ENCODE peak calls at places on chromosomes 6 and 20, in four cellular contexts. V is K562, Z is HepG2, J is HCT116. T is an unnamed sample.

GRCh38 chr20:29743101-29743931 is 1514.1 kb upstream of the DEFB115 start:
- DNase-seq in V (no peak), Z (no peak), J (no peak), T (no peak)

GRCh38 chr6:168225471-168225901 is 94.1 kb downstream of the DACT2 start:
- DNase-seq in V (no peak), Z (no peak), J (no peak), T (no peak)

GRCh38 chr6:124436803-124437202 is 525.4 kb upstream of the RNF217 start:
- DNase-seq in V (no peak), Z (no peak), J (no peak), T (no peak)

GRCh38 chr6:119720160-119720559 is 370.6 kb upstream of the MAN1A1 start:
- DNase-seq in V (peak; percentile 55), Z (peak; percentile 13), J (peak; percentile 32), T (no peak)

GRCh38 chr20:38831049-38831691 is 25.7 kb downstream of the PPP1R16B start:
- DNase-seq in V (peak; percentile 44), Z (no peak), J (no peak), T (no peak)

GRCh38 chr20:10634683-10635411 is 39.0 kb downstream of the JAG1 start:
- DNase-seq in V (no peak), Z (no peak), J (no peak), T (no peak)

GRCh38 chr6:166488701-166489100 is 97.8 kb downstream of the RAMACL start:
- DNase-seq in V (no peak), Z (no peak), J (no peak), T (no peak)

GRCh38 chr6:169185011-169185521 is 68.6 kb downstream of the THBS2 start:
- DNase-seq in V (no peak), Z (no peak), J (no peak), T (no peak)

GRCh38 chr20:8986631-8987030 is 82.3 kb upstream of the PLCB4 start:
- DNase-seq in V (no peak), Z (no peak), J (no peak), T (no peak)

GRCh38 chr20:33423141-33423834 is 20.3 kb downstream of the SNTA1 start:
- DNase-seq in V (peak; percentile 91), Z (no peak), J (no peak), T (no peak)

GRCh38 chr20:32583581-32584045 is 1.5 kb downstream of the NOL4L start:
- DNase-seq in V (peak; percentile 79), Z (no peak), J (no peak), T (no peak)

GRCh38 chr6:12572884-12573824 is 143.4 kb upstream of the PHACTR1 start:
- DNase-seq in V (no peak), Z (no peak), J (no peak), T (no peak)

GRCh38 chr6:108361312-108361932 is 66.6 kb downstream of the AFG1L start:
- DNase-seq in V (peak; percentile 88), Z (no peak), J (no peak), T (no peak)

GRCh38 chr6:108526739-108527174 is 34.0 kb upstream of the FOXO3 start:
- DNase-seq in V (peak; percentile 50), Z (peak; percentile 55), J (no peak), T (no peak)

GRCh38 chr20:16260911-16261310 is 312.3 kb downstream of the KIF16B start:
- DNase-seq in V (no peak), Z (no peak), J (no peak), T (no peak)

GRCh38 chr6:56913276-56914138 is 41.4 kb upstream of the BEND6 start:
- DNase-seq in V (peak; percentile 45), Z (no peak), J (no peak), T (no peak)

GRCh38 chr6:22877946-22878705 is 308.8 kb downstream of the HDGFL1 start:
- DNase-seq in V (no peak), Z (no peak), J (no peak), T (no peak)

DNA sequence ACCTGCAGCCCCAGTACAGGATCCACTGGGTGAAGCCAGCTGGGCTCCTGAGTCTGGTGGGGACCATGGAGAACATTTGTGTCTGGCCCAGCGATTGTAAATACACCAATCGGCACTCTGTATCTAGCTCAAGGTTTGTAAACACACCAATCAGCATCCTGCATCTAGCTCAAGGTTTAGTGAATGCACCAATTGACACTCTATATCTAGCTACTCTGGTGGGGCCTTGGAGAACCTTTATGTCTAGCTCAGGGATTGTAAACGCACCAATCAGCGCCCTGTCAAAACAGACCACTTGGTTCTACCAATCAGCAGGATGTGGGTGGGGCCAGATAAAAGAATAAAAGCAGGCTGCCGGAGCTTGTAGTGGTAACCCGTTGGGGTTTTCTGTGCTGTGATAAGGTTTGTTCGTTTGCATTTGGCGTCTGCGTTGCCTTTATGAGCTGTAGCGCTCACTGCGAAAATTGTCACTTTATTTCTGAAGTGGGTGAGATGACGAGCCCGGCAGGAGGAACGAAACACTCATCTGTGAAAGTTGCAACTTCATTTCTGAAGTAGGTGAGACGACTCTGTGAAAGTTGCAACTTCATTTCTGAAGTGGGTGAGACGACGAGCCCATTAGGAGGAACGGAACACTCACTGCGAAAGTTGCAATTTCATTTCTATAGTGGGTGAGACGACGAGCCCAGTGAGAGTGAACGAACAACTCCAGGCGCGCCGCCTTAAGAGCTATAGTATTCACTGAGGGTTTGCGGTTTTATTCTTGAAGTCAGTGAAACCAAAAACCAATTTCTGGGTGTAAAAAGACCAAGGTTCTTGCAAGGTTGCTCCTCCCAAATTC is 31.1 kb downstream of the SERPINB6 start:
- DNase-seq in V (no peak), Z (peak; percentile 42), J (no peak), T (peak; percentile 33)
- TF ChIP-seq SP1 in V (no peak), Z (no peak), J (no peak), T (no peak)

GRCh38 chr6:117616971-117617765 is 14.9 kb upstream of the GOPC start:
- DNase-seq in V (no peak), Z (no peak), J (no peak), T (peak; percentile 52)

GRCh38 chr6:117617766-117618035 is 15.4 kb upstream of the GOPC start:
- DNase-seq in V (no peak), Z (no peak), J (no peak), T (no peak)

GRCh38 chr6:117619178-117619577 is 16.9 kb upstream of the GOPC start:
- DNase-seq in V (no peak), Z (no peak), J (no peak), T (no peak)

GRCh38 chr6:117615981-117616961 is 14.0 kb upstream of the GOPC start:
- DNase-seq in V (no peak), Z (no peak), J (no peak), T (peak; percentile 53)

DNA sequence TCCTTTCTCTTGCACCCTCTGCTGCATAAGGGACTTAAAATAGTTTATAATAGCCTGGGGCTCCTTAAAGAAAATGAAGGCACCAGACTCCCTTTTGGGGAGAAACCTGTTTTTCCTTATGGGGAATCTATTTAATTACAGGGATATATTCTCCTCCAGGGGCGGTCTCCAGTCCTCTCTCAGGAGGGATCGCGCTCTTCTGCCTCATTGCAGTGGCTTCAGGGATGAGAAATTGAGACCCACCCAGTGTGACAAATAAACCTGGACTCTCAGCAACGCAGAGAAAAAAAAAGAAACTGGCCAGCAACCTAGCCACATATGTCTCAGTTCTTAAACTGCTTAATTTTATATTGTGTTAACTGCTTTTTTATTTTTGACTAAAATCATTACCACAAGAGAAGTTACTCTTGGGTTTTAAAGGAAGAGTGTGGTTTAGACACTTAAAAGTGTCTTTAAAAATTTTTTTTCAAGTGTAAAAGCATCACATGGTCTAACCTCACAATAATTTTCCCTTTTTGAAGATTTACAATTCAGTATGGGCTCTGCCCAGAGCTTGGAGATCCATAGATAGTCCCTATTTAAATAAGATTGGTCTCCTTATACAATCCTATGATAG is 11.7 kb upstream of the GOPC start:
- DNase-seq in V (no peak), Z (no peak), J (no peak), T (no peak)
- TF ChIP-seq FOSL1 in V (no peak), Z (no peak), J (no peak), T (no peak)

GRCh38 chr20:50264534-50265145 is 74.0 kb downstream of the CEBPB start:
- DNase-seq in V (no peak), Z (no peak), J (no peak), T (no peak)
- TF ChIP-seq SP1 in V (no peak), Z (no peak), J (no peak), T (no peak)

GRCh38 chr20:20535051-20535450 is 167.1 kb downstream of the INSM1 start:
- DNase-seq in V (no peak), Z (no peak), J (no peak), T (no peak)
- TF ChIP-seq FOSL1 in V (no peak), Z (no peak), J (no peak), T (no peak)

GRCh38 chr6:104705916-104706442 is 153.7 kb downstream of the HACE1 start:
- DNase-seq in V (no peak), Z (no peak), J (no peak), T (no peak)

GRCh38 chr6:104713982-104714381 is 145.7 kb downstream of the HACE1 start:
- DNase-seq in V (no peak), Z (no peak), J (no peak), T (no peak)

GRCh38 chr6:104711371-104711770 is 148.3 kb downstream of the HACE1 start:
- DNase-seq in V (no peak), Z (peak; percentile 80), J (no peak), T (no peak)

GRCh38 chr6:104714796-104715195 is 144.9 kb downstream of the HACE1 start:
- DNase-seq in V (no peak), Z (no peak), J (no peak), T (no peak)

DNA sequence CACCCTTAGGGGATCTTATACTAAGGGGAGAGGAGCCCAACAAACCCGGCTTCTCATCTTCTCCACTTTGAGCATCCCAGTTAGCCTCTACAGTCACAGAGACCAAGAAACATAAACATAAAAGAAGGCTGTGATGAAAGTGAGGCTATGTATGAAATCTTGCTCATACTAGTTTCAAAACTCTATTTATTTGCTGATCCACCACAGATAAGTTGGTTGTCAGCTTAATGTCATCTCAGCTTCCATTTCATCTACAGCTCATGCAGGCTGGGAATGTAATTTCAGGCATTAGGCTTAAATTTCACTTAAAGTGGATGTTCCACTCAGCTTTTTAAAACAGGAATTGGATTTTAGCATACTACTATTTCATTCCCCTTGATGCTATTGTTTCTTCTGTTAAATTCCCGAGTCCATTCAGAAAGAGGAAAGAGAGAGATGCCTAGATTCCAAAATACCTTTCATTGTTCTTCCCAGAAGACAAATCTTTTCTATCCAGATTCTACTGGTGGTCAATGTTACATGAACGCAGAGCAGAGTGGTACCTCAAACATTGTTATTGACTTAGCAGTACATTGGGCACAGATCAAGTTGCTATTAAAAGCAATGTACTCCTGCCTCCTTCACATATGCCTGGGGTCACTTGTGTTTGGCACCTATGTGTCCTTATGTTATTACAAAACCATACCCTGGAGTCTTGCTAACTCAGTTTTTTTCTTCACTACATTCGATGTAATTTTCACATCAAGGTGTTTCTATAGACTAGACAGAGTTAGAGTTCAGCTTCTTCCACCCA is 149.0 kb downstream of the HACE1 start:
- DNase-seq in V (no peak), Z (no peak), J (no peak), T (no peak)
- TF ChIP-seq SP1 in V (no peak), Z (no peak), J (no peak), T (no peak)

DNA sequence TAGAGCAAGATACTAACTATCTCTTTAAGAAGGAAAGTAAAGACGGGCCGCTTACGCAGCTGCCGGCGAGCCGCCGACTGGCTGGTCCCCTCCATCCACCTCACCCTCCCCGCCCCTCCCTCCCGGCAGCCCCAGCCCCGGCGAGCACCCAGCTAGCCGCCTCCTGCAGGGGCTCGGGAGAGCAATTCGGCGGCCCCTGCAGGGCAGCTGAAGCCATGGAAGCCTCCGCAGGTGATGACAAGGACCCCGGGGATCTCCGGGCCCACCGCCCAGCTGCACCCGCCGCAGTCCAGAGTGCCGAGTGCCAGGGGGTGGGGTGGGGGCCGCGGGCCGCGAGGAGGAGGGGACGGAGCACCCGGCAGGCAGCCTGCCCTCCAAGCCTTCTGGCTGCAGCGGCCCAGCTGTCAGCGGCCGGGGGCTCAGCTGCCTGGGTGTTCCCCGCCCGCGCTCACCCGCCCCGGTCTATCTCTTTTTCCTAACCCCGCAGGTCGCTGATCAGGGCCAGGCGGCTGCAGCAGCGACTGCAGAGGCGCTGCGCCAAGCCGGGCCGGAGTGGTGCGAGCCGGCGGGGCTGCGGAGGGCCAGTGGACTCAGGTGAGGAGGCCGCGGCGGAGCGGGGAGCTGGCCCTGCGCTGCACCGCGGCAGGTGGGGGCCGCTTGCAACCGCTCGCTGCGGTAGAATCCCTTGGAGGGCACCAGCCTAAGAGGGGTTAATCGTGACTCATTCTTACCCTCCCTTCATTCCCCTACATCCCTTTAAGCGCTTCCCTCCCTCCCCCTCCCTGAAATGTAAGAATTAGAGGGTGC is at the start of gene SNPH:
- DNase-seq in V (peak; percentile 82), Z (no peak), J (peak; percentile 53), T (peak; percentile 47)
- TF ChIP-seq FOSL1 in V (peak; percentile 88), Z (no peak), J (no peak), T (peak; percentile 10)